ENCODE peak calls at places on chromosome 17, in six cellular contexts. D is MCF 10A; P is heart right ventricle; V is testis; Z is activated CD4-positive, alpha-beta T cell treated with anti-CD3 and anti-CD28 coated beads, Interleukin-2, amount 50 U/mL, for 4 hours; B is occipital lobe. F is an unnamed sample.

GRCh38 chr17:75047398-75048098 is 523 bp downstream of the KCTD2 start:
- DNase-seq in D (peak), P (peak), V (peak), Z (no peak), B (peak), F (peak)

GRCh38 chr17:1773755-1774181 is 11.9 kb downstream of the SERPINF1 start:
- DNase-seq in D (no peak), P (no peak), V (peak), Z (no peak), B (no peak), F (no peak)

GRCh38 chr17:76132574-76133338 is 8.3 kb downstream of the FOXJ1 start:
- DNase-seq in D (peak), P (no peak), V (no peak), Z (no peak), B (no peak), F (no peak)

GRCh38 chr17:10019941-10020403 is 114.9 kb upstream of the RCVRN start:
- DNase-seq in D (no peak), P (no peak), V (no peak), Z (no peak), B (no peak), F (no peak)

GRCh38 chr17:19937522-19937921 is 40.1 kb downstream of the AKAP10 start:
- DNase-seq in D (no peak), P (no peak), V (no peak), Z (no peak), B (no peak), F (no peak)

GRCh38 chr17:79610151-79610645 is 653 bp downstream of the RBFOX3 start:
- DNase-seq in D (no peak), P (no peak), V (no peak), Z (no peak), B (no peak), F (no peak)

GRCh38 chr17:8162997-8163977 is 539 bp upstream of the VAMP2 start:
- DNase-seq in D (no peak), P (no peak), V (peak), Z (no peak), B (no peak), F (no peak)

GRCh38 chr17:38320482-38320881 is 23.3 kb downstream of the GPR179 start:
- DNase-seq in D (no peak), P (no peak), V (no peak), Z (no peak), B (no peak), F (no peak)

GRCh38 chr17:43467981-43468541 is 15.7 kb upstream of the DHX8 start:
- DNase-seq in D (peak), P (no peak), V (no peak), Z (no peak), B (peak), F (no peak)

GRCh38 chr17:73043686-73044581 is 48.6 kb downstream of the SLC39A11 start:
- DNase-seq in D (peak), P (no peak), V (no peak), Z (no peak), B (no peak), F (no peak)

GRCh38 chr17:47736501-47737211 is 3.6 kb downstream of the TBX21 start:
- DNase-seq in D (no peak), P (no peak), V (peak), Z (no peak), B (no peak), F (no peak)

GRCh38 chr17:1059131-1059795 is 62.3 kb downstream of the TIMM22 start:
- DNase-seq in D (no peak), P (no peak), V (no peak), Z (no peak), B (no peak), F (no peak)

GRCh38 chr17:78112508-78113471 is 15.8 kb downstream of the TMC6 start:
- DNase-seq in D (peak), P (peak), V (peak), Z (peak), B (peak), F (peak)

GRCh38 chr17:82230627-82231311 is 1.9 kb downstream of the SLC16A3 start:
- DNase-seq in D (peak), P (peak), V (peak), Z (no peak), B (no peak), F (no peak)

GRCh38 chr17:57257213-57257873 is 1.0 kb downstream of the MSI2 start:
- DNase-seq in D (peak), P (no peak), V (no peak), Z (no peak), B (no peak), F (peak)

GRCh38 chr17:82882715-82883446 is 43.1 kb upstream of the ZNF750 start:
- DNase-seq in D (no peak), P (no peak), V (no peak), Z (peak), B (no peak), F (peak)

GRCh38 chr17:77327181-77327565 is 186.4 kb downstream of the SEC14L1 start:
- DNase-seq in D (no peak), P (no peak), V (no peak), Z (no peak), B (no peak), F (no peak)

GRCh38 chr17:82320140-82320840 is 2.9 kb upstream of the CD7 start:
- DNase-seq in D (no peak), P (no peak), V (no peak), Z (no peak), B (no peak), F (no peak)

GRCh38 chr17:27389542-27390140 is 66.6 kb upstream of the KSR1 start:
- DNase-seq in D (no peak), P (no peak), V (no peak), Z (no peak), B (no peak), F (no peak)

GRCh38 chr17:1796800-1797199 is 32.9 kb downstream of the SMYD4 start:
- DNase-seq in D (no peak), P (peak), V (no peak), Z (no peak), B (no peak), F (no peak)

GRCh38 chr17:75589017-75589918 is 1.7 kb downstream of the MYO15B start:
- DNase-seq in D (peak), P (peak), V (peak), Z (peak), B (peak), F (peak)

GRCh38 chr17:39064374-39064773 is 87.1 kb downstream of the PLXDC1 start:
- DNase-seq in D (peak), P (no peak), V (no peak), Z (no peak), B (no peak), F (no peak)

GRCh38 chr17:54839022-54839806 is 61.4 kb upstream of the TOM1L1 start:
- DNase-seq in D (no peak), P (no peak), V (no peak), Z (no peak), B (no peak), F (no peak)

GRCh38 chr17:81520021-81520894 is 7.7 kb upstream of the ACTG1 start:
- DNase-seq in D (no peak), P (no peak), V (no peak), Z (no peak), B (no peak), F (no peak)

GRCh38 chr17:28574536-28574935 is 2.2 kb downstream of the ALDOC start:
- DNase-seq in D (no peak), P (no peak), V (no peak), Z (no peak), B (no peak), F (no peak)

GRCh38 chr17:75645889-75646625 is 12.8 kb downstream of the SMIM5 start:
- DNase-seq in D (peak), P (no peak), V (no peak), Z (no peak), B (peak), F (no peak)

GRCh38 chr17:31573047-31573446 is 181.6 kb downstream of the RAB11FIP4 start:
- DNase-seq in D (peak), P (no peak), V (no peak), Z (no peak), B (no peak), F (no peak)

GRCh38 chr17:10620823-10621222 is 36.3 kb downstream of the MYH3 start:
- DNase-seq in D (peak), P (no peak), V (no peak), Z (no peak), B (no peak), F (no peak)

GRCh38 chr17:37671813-37672544 is 28.7 kb upstream of the DDX52 start:
- DNase-seq in D (peak), P (no peak), V (no peak), Z (no peak), B (no peak), F (no peak)

GRCh38 chr17:81923302-81924260 is 4.0 kb downstream of the MAFG start:
- DNase-seq in D (peak), P (peak), V (peak), Z (no peak), B (peak), F (no peak)

GRCh38 chr17:7107012-7107754 is 7.4 kb downstream of the ASGR2 start:
- DNase-seq in D (no peak), P (no peak), V (no peak), Z (no peak), B (no peak), F (no peak)

GRCh38 chr17:31115168-31115567 is 20.4 kb downstream of the NF1 start:
- DNase-seq in D (no peak), P (no peak), V (no peak), Z (no peak), B (no peak), F (no peak)

GRCh38 chr17:60730273-60730672 is 52.6 kb downstream of the BCAS3 start:
- DNase-seq in D (no peak), P (no peak), V (no peak), Z (no peak), B (no peak), F (no peak)

GRCh38 chr17:61235821-61236197 is 163.8 kb upstream of the TBX2 start:
- DNase-seq in D (no peak), P (no peak), V (peak), Z (no peak), B (no peak), F (no peak)

GRCh38 chr17:37359682-37360188 is 16.1 kb upstream of the C17orf78 start:
- DNase-seq in D (no peak), P (no peak), V (no peak), Z (no peak), B (peak), F (peak)

GRCh38 chr17:7697828-7698588 is 7.0 kb upstream of the EFNB3 start:
- DNase-seq in D (no peak), P (no peak), V (no peak), Z (no peak), B (no peak), F (no peak)

GRCh38 chr17:81491761-81492160 is 20.8 kb downstream of the ACTG1 start:
- DNase-seq in D (no peak), P (no peak), V (no peak), Z (no peak), B (no peak), F (no peak)

GRCh38 chr17:79408251-79408650 is 202.6 kb downstream of the RBFOX3 start:
- DNase-seq in D (no peak), P (no peak), V (no peak), Z (no peak), B (no peak), F (no peak)

F was measured in activated T-cell treated with anti-CD3 and anti-CD28 coated beads for 4 hours.